ENCODE peak calls at places on chromosome 1, in seven cellular contexts. G, X, I, C, P, A and N are unnamed samples.

GRCh38 chr1:247212012-247212411 is 40.2 kb upstream of the ZNF124 start:
- DNase-seq in G (no peak), X (no peak), I (no peak), C (no peak), P (no peak), A (no peak), N (no peak)

GRCh38 chr1:227542153-227543120 is 20.9 kb upstream of the ZNF678 start:
- DNase-seq in G (peak), X (peak), I (peak), C (peak), P (peak), A (peak), N (no peak)

GRCh38 chr1:187474266-187474665 is 645.5 kb downstream of the PLA2G4A start:
- DNase-seq in G (no peak), X (no peak), I (no peak), C (peak), P (no peak), A (no peak), N (no peak)

GRCh38 chr1:11053758-11054137 is 6.1 kb downstream of the SRM start:
- DNase-seq in G (no peak), X (no peak), I (no peak), C (peak), P (no peak), A (peak), N (no peak)

GRCh38 chr1:30788580-30789387 is 31.2 kb upstream of the LAPTM5 start:
- DNase-seq in G (no peak), X (peak), I (no peak), C (no peak), P (no peak), A (no peak), N (no peak)

GRCh38 chr1:58883888-58884482 is 100.1 kb upstream of the JUN start:
- DNase-seq in G (no peak), X (no peak), I (no peak), C (no peak), P (no peak), A (no peak), N (no peak)

GRCh38 chr1:18339161-18339560 is 141.6 kb upstream of the KLHDC7A start:
- DNase-seq in G (no peak), X (no peak), I (no peak), C (no peak), P (no peak), A (no peak), N (no peak)

GRCh38 chr1:214844319-214844718 is 238.2 kb upstream of the KCNK2 start:
- DNase-seq in G (no peak), X (no peak), I (no peak), C (no peak), P (no peak), A (no peak), N (no peak)

GRCh38 chr1:46612937-46613660 is 3.5 kb downstream of the MOB3C start:
- DNase-seq in G (no peak), X (no peak), I (no peak), C (no peak), P (no peak), A (no peak), N (no peak)

GRCh38 chr1:169696273-169697100 is 14.9 kb downstream of the SELL start:
- DNase-seq in G (no peak), X (no peak), I (no peak), C (no peak), P (no peak), A (no peak), N (no peak)

GRCh38 chr1:12031039-12031980 is 12.0 kb downstream of the MIIP start:
- DNase-seq in G (no peak), X (no peak), I (no peak), C (peak), P (no peak), A (no peak), N (no peak)

GRCh38 chr1:115302390-115302961 is 35.6 kb downstream of the NGF start:
- DNase-seq in G (no peak), X (no peak), I (peak), C (no peak), P (no peak), A (no peak), N (no peak)

GRCh38 chr1:213252026-213252425 is 201.0 kb downstream of the RPS6KC1 start:
- DNase-seq in G (no peak), X (no peak), I (no peak), C (no peak), P (no peak), A (no peak), N (no peak)

GRCh38 chr1:13714851-13715250 is 14.9 kb downstream of the PRDM2 start:
- DNase-seq in G (no peak), X (no peak), I (no peak), C (no peak), P (no peak), A (no peak), N (no peak)

GRCh38 chr1:53112271-53112774 is 30.1 kb downstream of the SLC1A7 start:
- DNase-seq in G (no peak), X (no peak), I (no peak), C (no peak), P (no peak), A (no peak), N (no peak)